ENCODE peak calls at places on chromosomes 4 and X, in five cellular contexts. One of them, this sample, is unnamed.

GRCh38 chr4:103091601-103092223 is 7.9 kb downstream of the BDH2 start:
- DNase-seq in esophagus squamous epithelium: no peak
- DNase-seq in body of pancreas: peak
- DNase-seq in suprapubic skin: no peak
- DNase-seq in gastrocnemius medialis: no peak
- DNase-seq in this sample: no peak

GRCh38 chr4:18684932-18685331 is 663.4 kb upstream of the LCORL start:
- DNase-seq in esophagus squamous epithelium: no peak
- DNase-seq in body of pancreas: no peak
- DNase-seq in suprapubic skin: no peak
- DNase-seq in gastrocnemius medialis: no peak
- DNase-seq in this sample: no peak

GRCh38 chr4:154491341-154491679 is 289 bp downstream of the DCHS2 start:
- DNase-seq in esophagus squamous epithelium: no peak
- DNase-seq in body of pancreas: no peak
- DNase-seq in suprapubic skin: no peak
- DNase-seq in gastrocnemius medialis: no peak
- DNase-seq in this sample: no peak

GRCh38 chr4:165726831-165727230 is 146.2 kb upstream of the TLL1 start:
- DNase-seq in esophagus squamous epithelium: no peak
- DNase-seq in body of pancreas: no peak
- DNase-seq in suprapubic skin: no peak
- DNase-seq in gastrocnemius medialis: no peak
- DNase-seq in this sample: no peak

GRCh38 chr4:38563703-38564490 is 100.1 kb upstream of the KLF3 start:
- DNase-seq in esophagus squamous epithelium: no peak
- DNase-seq in body of pancreas: no peak
- DNase-seq in suprapubic skin: no peak
- DNase-seq in gastrocnemius medialis: no peak
- DNase-seq in this sample: no peak

GRCh38 chr4:53943345-53944085 is 120.9 kb downstream of the CHIC2 start:
- DNase-seq in esophagus squamous epithelium: no peak
- DNase-seq in body of pancreas: no peak
- DNase-seq in suprapubic skin: no peak
- DNase-seq in gastrocnemius medialis: no peak
- DNase-seq in this sample: no peak

GRCh38 chr4:4640692-4641091 is 98.8 kb upstream of the STX18 start:
- DNase-seq in esophagus squamous epithelium: no peak
- DNase-seq in body of pancreas: no peak
- DNase-seq in suprapubic skin: no peak
- DNase-seq in gastrocnemius medialis: no peak
- DNase-seq in this sample: no peak

GRCh38 chr4:118968006-118968405 is 79.4 kb downstream of the SYNPO2 start:
- DNase-seq in esophagus squamous epithelium: peak
- DNase-seq in body of pancreas: peak
- DNase-seq in suprapubic skin: no peak
- DNase-seq in gastrocnemius medialis: peak
- DNase-seq in this sample: peak

GRCh38 chrX:5306654-5307121 is 922.0 kb downstream of the NLGN4X start:
- DNase-seq in esophagus squamous epithelium: no peak
- DNase-seq in body of pancreas: no peak
- DNase-seq in suprapubic skin: no peak
- DNase-seq in gastrocnemius medialis: peak
- DNase-seq in this sample: peak

GRCh38 chr4:145775406-145775805 is 95.5 kb downstream of the C4orf51 start:
- DNase-seq in esophagus squamous epithelium: no peak
- DNase-seq in body of pancreas: no peak
- DNase-seq in suprapubic skin: no peak
- DNase-seq in gastrocnemius medialis: no peak
- DNase-seq in this sample: no peak

GRCh38 chrX:37349131-37350033 is at the start of gene PRRG1:
- DNase-seq in esophagus squamous epithelium: no peak
- DNase-seq in body of pancreas: peak
- DNase-seq in suprapubic skin: peak
- DNase-seq in gastrocnemius medialis: peak
- DNase-seq in this sample: peak

GRCh38 chr4:133969202-133969873 is 232.3 kb downstream of the PABPC4L start:
- DNase-seq in esophagus squamous epithelium: no peak
- DNase-seq in body of pancreas: peak
- DNase-seq in suprapubic skin: no peak
- DNase-seq in gastrocnemius medialis: no peak
- DNase-seq in this sample: no peak

GRCh38 chrX:153443476-153444332 is 2.2 kb downstream of the TREX2 start:
- DNase-seq in esophagus squamous epithelium: no peak
- DNase-seq in body of pancreas: no peak
- DNase-seq in suprapubic skin: no peak
- DNase-seq in gastrocnemius medialis: no peak
- DNase-seq in this sample: no peak

GRCh38 chr4:153788419-153789276 is at the start of gene SFRP2:
- DNase-seq in esophagus squamous epithelium: no peak
- DNase-seq in body of pancreas: peak
- DNase-seq in suprapubic skin: peak
- DNase-seq in gastrocnemius medialis: no peak
- DNase-seq in this sample: peak

GRCh38 chrX:19576742-19577141 is 61.4 kb upstream of the MAP3K15 start:
- DNase-seq in esophagus squamous epithelium: no peak
- DNase-seq in body of pancreas: no peak
- DNase-seq in suprapubic skin: no peak
- DNase-seq in gastrocnemius medialis: no peak
- DNase-seq in this sample: no peak

GRCh38 chrX:31316340-31316991 is 244.6 kb upstream of the FTHL17 start:
- DNase-seq in esophagus squamous epithelium: no peak
- DNase-seq in body of pancreas: no peak
- DNase-seq in suprapubic skin: no peak
- DNase-seq in gastrocnemius medialis: no peak
- DNase-seq in this sample: no peak

GRCh38 chr4:189124149-189124758 is 816.4 kb upstream of the FRG1 start:
- DNase-seq in esophagus squamous epithelium: no peak
- DNase-seq in body of pancreas: no peak
- DNase-seq in suprapubic skin: no peak
- DNase-seq in gastrocnemius medialis: no peak
- DNase-seq in this sample: no peak

GRCh38 chr4:78293841-78294301 is 236.7 kb downstream of the FRAS1 start:
- DNase-seq in esophagus squamous epithelium: no peak
- DNase-seq in body of pancreas: no peak
- DNase-seq in suprapubic skin: no peak
- DNase-seq in gastrocnemius medialis: no peak
- DNase-seq in this sample: no peak

GRCh38 chr4:88104902-88105610 is 53.4 kb downstream of the ABCG2 start:
- DNase-seq in esophagus squamous epithelium: no peak
- DNase-seq in body of pancreas: no peak
- DNase-seq in suprapubic skin: no peak
- DNase-seq in gastrocnemius medialis: no peak
- DNase-seq in this sample: no peak

GRCh38 chr4:88107406-88108107 is 50.9 kb downstream of the ABCG2 start:
- DNase-seq in esophagus squamous epithelium: no peak
- DNase-seq in body of pancreas: peak
- DNase-seq in suprapubic skin: no peak
- DNase-seq in gastrocnemius medialis: peak
- DNase-seq in this sample: no peak

GRCh38 chr4:88109123-88109864 is 49.1 kb downstream of the ABCG2 start:
- DNase-seq in esophagus squamous epithelium: no peak
- DNase-seq in body of pancreas: no peak
- DNase-seq in suprapubic skin: no peak
- DNase-seq in gastrocnemius medialis: no peak
- DNase-seq in this sample: no peak

GRCh38 chr4:88108747-88109122 is 49.7 kb downstream of the ABCG2 start:
- DNase-seq in esophagus squamous epithelium: no peak
- DNase-seq in body of pancreas: no peak
- DNase-seq in suprapubic skin: no peak
- DNase-seq in gastrocnemius medialis: no peak
- DNase-seq in this sample: no peak

GRCh38 chr4:88106205-88106604 is 52.2 kb downstream of the ABCG2 start:
- DNase-seq in esophagus squamous epithelium: no peak
- DNase-seq in body of pancreas: no peak
- DNase-seq in suprapubic skin: no peak
- DNase-seq in gastrocnemius medialis: no peak
- DNase-seq in this sample: no peak
- TF ChIP-seq POLR2A in esophagus squamous epithelium: no peak
- TF ChIP-seq POLR2A in body of pancreas: no peak
- TF ChIP-seq POLR2A in suprapubic skin: no peak
- TF ChIP-seq POLR2A in gastrocnemius medialis: no peak
- TF ChIP-seq POLR2A in this sample: no peak

DNA sequence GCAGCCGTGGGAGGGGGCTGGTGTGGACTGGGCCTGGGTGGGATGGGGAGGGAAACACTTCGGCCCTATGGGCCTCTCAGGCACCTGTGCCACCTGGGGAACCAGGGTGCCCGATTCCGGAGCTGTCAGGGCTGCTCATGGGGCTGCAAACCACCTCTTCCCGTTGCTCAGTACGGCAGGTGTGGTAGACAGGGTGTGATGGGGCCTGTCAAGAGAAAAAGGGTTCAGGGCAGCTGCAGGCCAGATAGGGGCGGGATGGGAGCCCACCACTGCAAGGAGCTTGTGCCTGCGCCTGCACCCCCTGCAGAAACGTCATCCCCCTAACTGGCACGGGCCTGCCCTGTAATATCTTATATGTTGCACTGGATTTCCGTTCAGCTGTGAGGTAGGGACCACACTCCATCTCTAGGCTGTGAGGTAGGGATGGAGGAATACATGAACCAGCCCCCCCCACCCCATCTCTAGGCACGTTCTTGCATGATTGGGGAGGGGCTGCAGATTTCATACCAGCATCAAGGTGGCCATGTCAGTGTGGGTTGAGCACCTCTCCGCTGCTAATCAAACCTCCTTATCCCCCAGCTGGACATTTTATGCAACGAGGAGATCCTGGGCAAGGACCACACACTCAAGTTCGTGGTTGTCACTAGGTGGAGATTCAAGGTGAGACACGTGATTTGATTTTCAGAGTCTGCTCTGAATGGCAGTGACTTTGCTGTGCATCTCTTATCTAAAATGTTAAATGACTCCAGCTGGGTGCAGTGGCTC is 59.0 kb downstream of the PCGF3 start:
- DNase-seq in esophagus squamous epithelium: no peak
- DNase-seq in body of pancreas: no peak
- DNase-seq in suprapubic skin: no peak
- DNase-seq in gastrocnemius medialis: no peak
- DNase-seq in this sample: no peak
- TF ChIP-seq POLR2A in esophagus squamous epithelium: no peak
- TF ChIP-seq POLR2A in body of pancreas: no peak
- TF ChIP-seq POLR2A in suprapubic skin: no peak
- TF ChIP-seq POLR2A in gastrocnemius medialis: no peak
- TF ChIP-seq POLR2A in this sample: no peak

DNA sequence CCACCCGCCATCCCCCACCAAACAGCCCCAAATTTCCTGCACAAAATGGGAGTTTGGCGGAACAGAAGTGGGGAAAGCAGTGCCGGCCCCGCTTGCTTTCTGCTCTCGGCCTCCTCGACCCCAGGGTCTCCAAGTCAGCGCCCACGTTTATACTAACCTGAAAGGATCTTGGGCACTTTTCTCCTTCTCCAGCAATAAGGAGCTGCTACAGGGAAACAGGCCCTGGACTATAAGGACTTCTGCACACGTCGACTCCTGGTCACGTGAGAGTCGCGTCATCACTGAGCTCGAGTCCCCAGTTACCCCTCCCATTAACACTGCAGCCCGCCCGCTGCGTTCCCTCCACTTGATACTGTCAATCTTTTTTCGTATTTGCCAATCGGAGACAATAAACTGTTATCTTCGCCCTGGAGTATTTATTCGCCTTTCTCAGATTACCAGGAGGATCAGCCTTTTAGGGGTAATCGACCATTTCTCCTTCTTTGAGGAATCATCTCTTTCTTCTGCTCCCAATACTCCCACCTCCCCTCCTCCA is at the start of gene TCEAL8:
- DNase-seq in esophagus squamous epithelium: peak
- DNase-seq in body of pancreas: peak
- DNase-seq in suprapubic skin: peak
- DNase-seq in gastrocnemius medialis: peak
- DNase-seq in this sample: peak
- TF ChIP-seq POLR2A in esophagus squamous epithelium: no peak
- TF ChIP-seq POLR2A in body of pancreas: peak
- TF ChIP-seq POLR2A in suprapubic skin: no peak
- TF ChIP-seq POLR2A in gastrocnemius medialis: peak
- TF ChIP-seq POLR2A in this sample: no peak

DNA sequence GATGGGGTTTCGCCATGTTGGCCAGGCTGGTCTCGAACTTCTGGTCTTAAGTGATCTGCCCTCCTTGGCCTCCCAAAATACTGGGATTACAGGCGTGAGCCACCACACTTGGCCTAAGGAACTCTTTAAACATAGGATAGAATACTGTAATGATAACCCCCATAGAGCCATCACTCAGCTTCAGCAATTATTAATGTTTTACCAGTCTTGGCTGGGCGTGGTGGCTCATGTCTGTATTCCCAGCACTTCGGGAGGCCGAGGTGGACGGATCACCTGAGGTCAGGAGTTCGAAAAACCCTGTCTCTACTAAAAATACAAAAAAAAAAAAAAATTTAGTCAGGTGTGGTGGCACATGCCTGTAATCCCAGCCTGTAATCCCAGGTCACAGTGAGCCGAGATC is 15.1 kb downstream of the EIF2S3 start:
- DNase-seq in esophagus squamous epithelium: no peak
- DNase-seq in body of pancreas: no peak
- DNase-seq in suprapubic skin: no peak
- DNase-seq in gastrocnemius medialis: no peak
- DNase-seq in this sample: no peak
- TF ChIP-seq POLR2A in esophagus squamous epithelium: no peak
- TF ChIP-seq POLR2A in body of pancreas: no peak
- TF ChIP-seq POLR2A in suprapubic skin: no peak
- TF ChIP-seq POLR2A in gastrocnemius medialis: no peak
- TF ChIP-seq POLR2A in this sample: no peak

DNA sequence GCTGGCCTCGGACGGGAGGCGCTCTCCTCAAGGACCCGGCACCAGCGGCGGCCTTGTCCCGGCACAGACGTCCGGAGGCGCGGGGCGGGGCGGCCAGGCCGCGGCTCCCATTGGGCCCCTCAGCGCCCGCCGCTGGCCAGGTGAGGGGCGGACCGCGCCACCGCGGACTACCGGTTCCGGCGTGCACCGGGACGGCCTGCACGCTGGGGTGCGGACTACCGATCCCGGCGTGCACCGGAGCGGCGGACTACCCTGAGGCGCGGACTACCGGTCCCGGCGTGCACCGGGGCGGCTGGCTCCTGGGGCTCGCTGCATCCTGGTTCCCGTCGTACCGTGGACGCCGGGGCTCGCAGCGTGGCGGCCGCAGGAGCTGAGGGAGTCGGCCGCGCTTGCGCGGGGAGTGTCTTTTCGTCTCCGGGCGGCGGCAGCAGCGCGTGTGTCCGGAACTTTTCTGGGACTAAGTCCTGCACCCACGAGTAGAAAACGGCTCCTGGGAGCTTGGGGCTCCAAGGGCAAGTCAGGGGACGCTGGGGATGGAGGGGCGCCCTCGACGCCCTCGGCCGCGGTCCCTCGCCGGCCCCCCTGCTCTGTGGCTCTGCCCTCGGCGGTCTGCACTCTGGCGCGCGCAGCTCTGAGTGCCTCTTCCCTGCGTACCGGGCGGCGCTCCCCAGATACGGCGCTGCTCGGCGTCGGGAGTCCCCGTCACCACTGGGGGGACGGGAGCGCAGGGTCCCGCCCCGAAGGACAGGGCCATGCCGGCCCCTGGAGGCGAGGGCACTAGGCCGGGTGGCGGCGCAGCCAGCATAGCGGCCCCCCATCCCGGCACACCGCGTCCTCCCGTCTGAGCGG is at the start of gene LETM1:
- DNase-seq in esophagus squamous epithelium: peak
- DNase-seq in body of pancreas: peak
- DNase-seq in suprapubic skin: peak
- DNase-seq in gastrocnemius medialis: peak
- DNase-seq in this sample: peak
- TF ChIP-seq POLR2A in esophagus squamous epithelium: peak
- TF ChIP-seq POLR2A in body of pancreas: peak
- TF ChIP-seq POLR2A in suprapubic skin: no peak
- TF ChIP-seq POLR2A in gastrocnemius medialis: peak
- TF ChIP-seq POLR2A in this sample: peak